ENCODE peak calls at places on chromosomes 5 and 9, in seven cellular contexts. Y is AG09309, C is vagina, M is fibroblast of villous mesenchyme, T is heart left ventricle, H is uterus, O is brain microvascular endothelial cell. B is an unnamed sample.

GRCh38 chr9:74951725-74952151 is 974 bp downstream of the C9orf40 start:
- DNase-seq in M (peak; percentile 42), O (peak; percentile 14), H (peak; percentile 47), T (peak; percentile 53), Y (no peak), C (no peak), B (no peak)

GRCh38 chr5:142929602-142930001 is 159.4 kb downstream of the ARHGAP26 start:
- DNase-seq in Y (no peak), T (peak; percentile 53), O (peak; percentile 56), C (no peak), M (no peak), H (no peak), B (no peak)

GRCh38 chr9:18638448-18639249 is 164.7 kb downstream of the ADAMTSL1 start:
- DNase-seq in O (no peak), C (no peak), M (no peak), Y (no peak), T (no peak), H (no peak), B (no peak)

GRCh38 chr5:50767588-50767987 is 101.2 kb downstream of the PARP8 start:
- DNase-seq in H (no peak), Y (peak; percentile 20), T (no peak), O (peak; percentile 35), M (no peak), C (no peak), B (no peak)

GRCh38 chr5:148957591-148958202 is 105.2 kb downstream of the SH3TC2 start:
- DNase-seq in Y (no peak), O (peak; percentile 33), M (peak; percentile 34), T (no peak), C (no peak), H (no peak), B (no peak)

GRCh38 chr5:133754575-133755169 is 142.3 kb upstream of the FSTL4 start:
- DNase-seq in C (no peak), H (no peak), O (peak; percentile 9), T (no peak), M (peak; percentile 12), Y (no peak), B (no peak)

GRCh38 chr9:125293134-125293533 is 31.5 kb downstream of the GAPVD1 start:
- DNase-seq in C (no peak), O (no peak), H (no peak), T (no peak), M (no peak), Y (no peak), B (no peak)

GRCh38 chr9:128628471-128629048 is 28.1 kb downstream of the DYNC2I2 start:
- DNase-seq in T (peak; percentile 90), C (no peak), O (no peak), Y (no peak), H (peak; percentile 82), M (no peak), B (no peak)

GRCh38 chr5:141611289-141611688 is 7.5 kb downstream of the DIAPH1 start:
- DNase-seq in Y (no peak), C (no peak), O (no peak), H (no peak), M (no peak), T (no peak), B (no peak)

GRCh38 chr5:142658278-142658677 is 27.6 kb downstream of the FGF1 start:
- DNase-seq in H (no peak), Y (no peak), O (no peak), T (no peak), C (no peak), M (no peak), B (no peak)

GRCh38 chr9:69385474-69386091 is 60.6 kb downstream of the ENTREP1 start:
- DNase-seq in T (no peak), M (no peak), H (no peak), Y (no peak), O (no peak), C (no peak), B (no peak)

GRCh38 chr5:168585119-168585912 is 6.1 kb upstream of the PANK3 start:
- DNase-seq in Y (no peak), C (no peak), T (no peak), H (no peak), M (no peak), O (no peak), B (no peak)

GRCh38 chr5:139378941-139379361 is 4.1 kb downstream of the SLC23A1 start:
- DNase-seq in Y (no peak), C (no peak), O (no peak), H (peak; percentile 3), T (no peak), M (no peak), B (no peak)
- TF ChIP-seq CTCF in Y (no peak), C (no peak), O (no peak), H (no peak), T (no peak), M (no peak), B (no peak)

GRCh38 chr5:76746677-76747076 is 30.8 kb downstream of the F2R start:
- DNase-seq in H (no peak), C (no peak), T (no peak), Y (no peak), O (no peak), M (no peak), B (no peak)
- TF ChIP-seq CTCF in H (no peak), C (no peak), T (no peak), Y (no peak), O (no peak), M (no peak), B (no peak)

DNA sequence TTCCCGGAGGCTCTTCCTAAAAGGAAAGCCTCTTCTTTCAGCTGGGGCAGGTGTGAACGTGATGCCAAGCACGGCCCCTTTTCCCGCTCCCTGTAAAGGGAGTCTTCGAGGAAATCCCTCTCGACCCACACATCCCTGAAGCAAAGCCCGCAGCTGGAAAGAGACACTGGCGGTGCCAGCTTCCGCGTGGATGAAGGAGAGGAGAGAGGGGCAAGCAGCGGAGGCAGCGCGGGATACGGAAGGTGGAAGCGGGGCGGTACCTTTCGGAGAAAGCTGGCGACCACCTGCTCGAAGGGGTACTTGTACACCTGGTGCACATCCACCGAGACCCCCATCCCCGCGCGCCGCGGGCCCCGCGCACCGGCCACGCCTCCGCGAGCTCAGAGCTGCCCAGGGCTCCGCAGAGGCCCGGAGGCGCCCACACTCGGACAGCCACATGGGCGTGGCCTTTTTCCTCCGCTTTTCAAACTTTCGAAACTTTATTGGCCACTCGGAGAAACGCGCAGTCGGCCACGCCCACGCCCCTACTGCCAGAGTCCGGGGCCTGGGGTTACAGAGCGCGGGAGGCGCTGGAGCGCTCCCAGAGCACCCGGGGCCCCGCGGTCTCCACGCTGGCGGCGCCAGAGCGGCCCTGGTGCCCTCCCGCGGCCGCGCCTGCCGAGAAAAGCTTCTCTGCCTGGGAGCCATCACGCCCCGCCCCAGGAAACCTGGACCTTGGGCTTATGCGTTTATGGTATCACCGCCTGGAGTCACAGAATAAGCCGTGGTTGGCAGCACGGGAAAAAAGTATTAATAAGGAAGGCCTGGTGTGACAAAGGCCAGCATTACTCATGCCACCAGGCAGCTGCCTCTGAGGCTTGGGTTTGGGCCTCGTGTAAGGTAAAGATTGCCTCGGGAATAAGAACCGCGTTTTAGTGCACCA is at the start of gene PRELID2:
- DNase-seq in Y (peak; percentile 46), M (peak; percentile 91), T (peak; percentile 91), O (peak; percentile 84), H (peak; percentile 87), C (no peak), B (peak; percentile 66)
- TF ChIP-seq CTCF in Y (no peak), M (peak; percentile 14), T (no peak), O (no peak), H (no peak), C (no peak), B (no peak)

GRCh38 chr5:181088289-181088688 is 42.7 kb downstream of the OR2V1 start:
- DNase-seq in Y (no peak), T (no peak), H (no peak), C (no peak), O (no peak), M (peak; percentile 5), B (no peak)
- TF ChIP-seq CTCF in Y (peak; percentile 30), T (no peak), H (no peak), C (no peak), O (peak; percentile 62), M (peak; percentile 41), B (peak; percentile 23)